ENCODE peak calls at places on chromosomes 11 and 22, in four cellular contexts. J, M, O and X are unnamed samples.

GRCh38 chr22:27405672-27406388 is 395.7 kb downstream of the MN1 start:
- DNase-seq in J (no peak), M (no peak), O (no peak), X (no peak)

GRCh38 chr22:43996170-43996980 is 27.7 kb upstream of the PARVB start:
- DNase-seq in J (peak), M (peak), O (peak), X (peak)

GRCh38 chr11:68186061-68186460 is 27.0 kb downstream of the KMT5B start:
- DNase-seq in J (no peak), M (no peak), O (no peak), X (no peak)

GRCh38 chr11:131524186-131524585 is 153.8 kb downstream of the NTM start:
- DNase-seq in J (no peak), M (no peak), O (no peak), X (no peak)

GRCh38 chr22:39959640-39960447 is at the start of gene TMA7B:
- DNase-seq in J (no peak), M (peak), O (peak), X (no peak)

GRCh38 chr22:46422896-46423295 is 87.4 kb downstream of the TRMU start:
- DNase-seq in J (no peak), M (no peak), O (no peak), X (no peak)

GRCh38 chr11:65634140-65634436 is 3.8 kb upstream of the SIPA1 start:
- DNase-seq in J (no peak), M (no peak), O (no peak), X (no peak)

GRCh38 chr22:26134654-26135330 is 34.5 kb upstream of the SEZ6L start:
- DNase-seq in J (no peak), M (no peak), O (no peak), X (no peak)

GRCh38 chr11:23903044-23903704 is 593.7 kb upstream of the LUZP2 start:
- DNase-seq in J (no peak), M (no peak), O (no peak), X (no peak)

GRCh38 chr11:108008656-108009496 is at the start of gene CUL5:
- DNase-seq in J (peak), M (peak), O (peak), X (peak)

GRCh38 chr11:35791088-35791958 is 128.7 kb downstream of the TRIM44 start:
- DNase-seq in J (no peak), M (no peak), O (no peak), X (no peak)

GRCh38 chr22:34861787-34862186 is 204.2 kb upstream of the ISX start:
- DNase-seq in J (no peak), M (no peak), O (no peak), X (no peak)

GRCh38 chr22:19629331-19629719 is 85.0 kb upstream of the SEPTIN5 start:
- DNase-seq in J (no peak), M (no peak), O (no peak), X (no peak)